ENCODE peak calls at places on chromosomes 4 and X, in nine cellular contexts. One of them, this sample, is unnamed.

GRCh38 chrX:26442340-26442739 is 226.4 kb downstream of the MAGEB5 start:
- DNase-seq in choroid plexus epithelial cell: peak
- DNase-seq in foreskin keratinocyte: peak
- DNase-seq in CD4-positive, alpha-beta T cell: no peak
- DNase-seq in HFF-Myc: no peak
- DNase-seq in uterus: no peak
- DNase-seq in H9: no peak
- DNase-seq in heart left ventricle: no peak
- DNase-seq in hepatocyte: peak
- DNase-seq in this sample: no peak

GRCh38 chrX:72609313-72609712 is 36.7 kb upstream of the HDAC8 start:
- DNase-seq in choroid plexus epithelial cell: peak
- DNase-seq in foreskin keratinocyte: peak
- DNase-seq in CD4-positive, alpha-beta T cell: no peak
- DNase-seq in HFF-Myc: no peak
- DNase-seq in uterus: no peak
- DNase-seq in H9: no peak
- DNase-seq in heart left ventricle: no peak
- DNase-seq in hepatocyte: peak
- DNase-seq in this sample: no peak

GRCh38 chr4:78764498-78764961 is 11.6 kb upstream of the BMP2K start:
- DNase-seq in choroid plexus epithelial cell: peak
- DNase-seq in foreskin keratinocyte: peak
- DNase-seq in CD4-positive, alpha-beta T cell: no peak
- DNase-seq in HFF-Myc: no peak
- DNase-seq in uterus: no peak
- DNase-seq in H9: no peak
- DNase-seq in heart left ventricle: no peak
- DNase-seq in hepatocyte: no peak
- DNase-seq in this sample: no peak

GRCh38 chr4:102761478-102761790 is 666 bp upstream of the MANBA start:
- DNase-seq in choroid plexus epithelial cell: peak
- DNase-seq in foreskin keratinocyte: no peak
- DNase-seq in CD4-positive, alpha-beta T cell: no peak
- DNase-seq in HFF-Myc: no peak
- DNase-seq in uterus: no peak
- DNase-seq in H9: no peak
- DNase-seq in heart left ventricle: no peak
- DNase-seq in hepatocyte: peak
- DNase-seq in this sample: peak

GRCh38 chr4:100208964-100209363 is 18.7 kb upstream of the DDIT4L start:
- DNase-seq in choroid plexus epithelial cell: no peak
- DNase-seq in foreskin keratinocyte: no peak
- DNase-seq in CD4-positive, alpha-beta T cell: no peak
- DNase-seq in HFF-Myc: no peak
- DNase-seq in uterus: no peak
- DNase-seq in H9: no peak
- DNase-seq in heart left ventricle: no peak
- DNase-seq in hepatocyte: peak
- DNase-seq in this sample: no peak

GRCh38 chr4:102438396-102438795 is 62.8 kb upstream of the NFKB1 start:
- DNase-seq in choroid plexus epithelial cell: peak
- DNase-seq in foreskin keratinocyte: peak
- DNase-seq in CD4-positive, alpha-beta T cell: no peak
- DNase-seq in HFF-Myc: no peak
- DNase-seq in uterus: no peak
- DNase-seq in H9: no peak
- DNase-seq in heart left ventricle: no peak
- DNase-seq in hepatocyte: no peak
- DNase-seq in this sample: no peak

GRCh38 chr4:144754562-144755410 is 108.8 kb downstream of the HHIP start:
- DNase-seq in choroid plexus epithelial cell: peak
- DNase-seq in foreskin keratinocyte: peak
- DNase-seq in CD4-positive, alpha-beta T cell: no peak
- DNase-seq in HFF-Myc: no peak
- DNase-seq in uterus: no peak
- DNase-seq in H9: peak
- DNase-seq in heart left ventricle: no peak
- DNase-seq in hepatocyte: no peak
- DNase-seq in this sample: no peak

GRCh38 chrX:131830400-131831184 is 192.5 kb upstream of the STK26 start:
- DNase-seq in choroid plexus epithelial cell: peak
- DNase-seq in foreskin keratinocyte: peak
- DNase-seq in CD4-positive, alpha-beta T cell: peak
- DNase-seq in HFF-Myc: no peak
- DNase-seq in uterus: peak
- DNase-seq in H9: peak
- DNase-seq in heart left ventricle: peak
- DNase-seq in hepatocyte: peak
- DNase-seq in this sample: peak

GRCh38 chr4:185235480-185236154 is 26.2 kb downstream of the SNX25 start:
- DNase-seq in choroid plexus epithelial cell: peak
- DNase-seq in foreskin keratinocyte: peak
- DNase-seq in CD4-positive, alpha-beta T cell: no peak
- DNase-seq in HFF-Myc: no peak
- DNase-seq in uterus: no peak
- DNase-seq in H9: no peak
- DNase-seq in heart left ventricle: no peak
- DNase-seq in hepatocyte: peak
- DNase-seq in this sample: peak

GRCh38 chr4:121185960-121186359 is 21.8 kb upstream of the TNIP3 start:
- DNase-seq in choroid plexus epithelial cell: no peak
- DNase-seq in foreskin keratinocyte: no peak
- DNase-seq in CD4-positive, alpha-beta T cell: no peak
- DNase-seq in HFF-Myc: no peak
- DNase-seq in uterus: no peak
- DNase-seq in H9: no peak
- DNase-seq in heart left ventricle: no peak
- DNase-seq in hepatocyte: no peak
- DNase-seq in this sample: no peak

GRCh38 chrX:95484781-95485180 is 1199.9 kb upstream of the DIAPH2 start:
- DNase-seq in choroid plexus epithelial cell: no peak
- DNase-seq in foreskin keratinocyte: no peak
- DNase-seq in CD4-positive, alpha-beta T cell: no peak
- DNase-seq in HFF-Myc: no peak
- DNase-seq in uterus: no peak
- DNase-seq in H9: no peak
- DNase-seq in heart left ventricle: no peak
- DNase-seq in hepatocyte: no peak
- DNase-seq in this sample: no peak

GRCh38 chr4:5930456-5930855 is 37.6 kb upstream of the CRMP1 start:
- DNase-seq in choroid plexus epithelial cell: no peak
- DNase-seq in foreskin keratinocyte: no peak
- DNase-seq in CD4-positive, alpha-beta T cell: no peak
- DNase-seq in HFF-Myc: no peak
- DNase-seq in uterus: no peak
- DNase-seq in H9: no peak
- DNase-seq in heart left ventricle: no peak
- DNase-seq in hepatocyte: no peak
- DNase-seq in this sample: no peak

GRCh38 chr4:71583971-71584370 is 199.9 kb downstream of the GC start:
- DNase-seq in choroid plexus epithelial cell: no peak
- DNase-seq in foreskin keratinocyte: no peak
- DNase-seq in CD4-positive, alpha-beta T cell: no peak
- DNase-seq in HFF-Myc: no peak
- DNase-seq in uterus: no peak
- DNase-seq in H9: no peak
- DNase-seq in heart left ventricle: no peak
- DNase-seq in hepatocyte: no peak
- DNase-seq in this sample: no peak

GRCh38 chr4:88690355-88690754 is 7.3 kb downstream of the NAP1L5 start:
- DNase-seq in choroid plexus epithelial cell: peak
- DNase-seq in foreskin keratinocyte: peak
- DNase-seq in CD4-positive, alpha-beta T cell: no peak
- DNase-seq in HFF-Myc: no peak
- DNase-seq in uterus: no peak
- DNase-seq in H9: no peak
- DNase-seq in heart left ventricle: no peak
- DNase-seq in hepatocyte: no peak
- DNase-seq in this sample: no peak

GRCh38 chr4:103994059-103994458 is 274.3 kb upstream of the TACR3 start:
- DNase-seq in choroid plexus epithelial cell: peak
- DNase-seq in foreskin keratinocyte: peak
- DNase-seq in CD4-positive, alpha-beta T cell: no peak
- DNase-seq in HFF-Myc: no peak
- DNase-seq in uterus: no peak
- DNase-seq in H9: no peak
- DNase-seq in heart left ventricle: no peak
- DNase-seq in hepatocyte: no peak
- DNase-seq in this sample: no peak

GRCh38 chr4:100042711-100043110 is 92.6 kb upstream of the H2AZ1 start:
- DNase-seq in choroid plexus epithelial cell: peak
- DNase-seq in foreskin keratinocyte: no peak
- DNase-seq in CD4-positive, alpha-beta T cell: no peak
- DNase-seq in HFF-Myc: no peak
- DNase-seq in uterus: no peak
- DNase-seq in H9: no peak
- DNase-seq in heart left ventricle: no peak
- DNase-seq in hepatocyte: no peak
- DNase-seq in this sample: no peak

GRCh38 chrX:2267890-2268289 is 232.9 kb downstream of the DHRSX start:
- DNase-seq in choroid plexus epithelial cell: no peak
- DNase-seq in foreskin keratinocyte: no peak
- DNase-seq in CD4-positive, alpha-beta T cell: no peak
- DNase-seq in HFF-Myc: no peak
- DNase-seq in uterus: no peak
- DNase-seq in H9: no peak
- DNase-seq in heart left ventricle: no peak
- DNase-seq in hepatocyte: no peak
- DNase-seq in this sample: no peak

GRCh38 chr4:55253911-55254593 is 92.0 kb upstream of the SRD5A3 start:
- DNase-seq in choroid plexus epithelial cell: no peak
- DNase-seq in foreskin keratinocyte: no peak
- DNase-seq in CD4-positive, alpha-beta T cell: no peak
- DNase-seq in HFF-Myc: no peak
- DNase-seq in uterus: no peak
- DNase-seq in H9: no peak
- DNase-seq in heart left ventricle: no peak
- DNase-seq in hepatocyte: no peak
- DNase-seq in this sample: no peak

DNA sequence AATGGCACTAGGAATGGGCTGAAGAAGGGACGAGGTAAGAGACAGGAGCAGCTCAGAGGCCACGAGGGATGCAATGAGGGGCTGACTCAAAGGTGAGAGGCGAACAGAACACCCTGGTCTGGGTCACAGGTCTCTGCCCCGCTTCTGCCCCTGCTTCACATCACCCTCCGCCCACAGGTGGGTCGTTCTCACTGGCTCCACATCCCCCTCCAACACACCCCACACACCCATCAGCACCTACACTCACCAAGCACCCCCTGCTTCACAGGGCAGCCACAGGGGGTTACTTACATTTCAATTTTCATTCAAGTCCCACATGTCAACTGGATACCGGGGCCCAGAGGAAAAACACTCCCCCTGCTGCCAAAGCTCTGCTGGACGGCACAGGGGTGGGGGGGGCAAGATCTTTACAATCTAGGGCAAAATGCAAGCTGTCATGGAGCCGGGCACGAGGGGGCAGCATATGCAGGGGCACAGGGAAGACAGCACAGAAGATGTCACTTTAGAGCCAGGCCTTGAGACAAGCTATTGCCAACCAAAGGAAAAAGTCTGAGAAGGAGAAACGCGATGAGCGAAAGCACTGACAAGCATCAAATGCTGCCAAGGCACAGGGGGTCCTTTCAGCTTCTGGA is 94.1 kb downstream of the AFAP1 start:
- DNase-seq in choroid plexus epithelial cell: no peak
- DNase-seq in foreskin keratinocyte: no peak
- DNase-seq in CD4-positive, alpha-beta T cell: no peak
- DNase-seq in HFF-Myc: no peak
- DNase-seq in uterus: no peak
- DNase-seq in H9: no peak
- DNase-seq in heart left ventricle: no peak
- DNase-seq in hepatocyte: no peak
- DNase-seq in this sample: no peak
- TF ChIP-seq CTCF in choroid plexus epithelial cell: peak
- TF ChIP-seq CTCF in foreskin keratinocyte: no peak
- TF ChIP-seq CTCF in CD4-positive, alpha-beta T cell: no peak
- TF ChIP-seq CTCF in HFF-Myc: peak
- TF ChIP-seq CTCF in uterus: no peak
- TF ChIP-seq CTCF in H9: peak
- TF ChIP-seq CTCF in heart left ventricle: no peak
- TF ChIP-seq CTCF in hepatocyte: no peak
- TF ChIP-seq CTCF in this sample: no peak

GRCh38 chr4:157221895-157222763 is 1.6 kb downstream of the GRIA2 start:
- DNase-seq in choroid plexus epithelial cell: no peak
- DNase-seq in foreskin keratinocyte: peak
- DNase-seq in CD4-positive, alpha-beta T cell: no peak
- DNase-seq in HFF-Myc: no peak
- DNase-seq in uterus: peak
- DNase-seq in H9: peak
- DNase-seq in heart left ventricle: no peak
- DNase-seq in hepatocyte: peak
- DNase-seq in this sample: no peak
- TF ChIP-seq CTCF in choroid plexus epithelial cell: peak
- TF ChIP-seq CTCF in foreskin keratinocyte: no peak
- TF ChIP-seq CTCF in CD4-positive, alpha-beta T cell: no peak
- TF ChIP-seq CTCF in HFF-Myc: no peak
- TF ChIP-seq CTCF in uterus: peak
- TF ChIP-seq CTCF in H9: peak
- TF ChIP-seq CTCF in heart left ventricle: no peak
- TF ChIP-seq CTCF in hepatocyte: peak
- TF ChIP-seq CTCF in this sample: no peak

GRCh38 chr4:43048570-43048969 is 156.1 kb downstream of the GRXCR1 start:
- DNase-seq in choroid plexus epithelial cell: no peak
- DNase-seq in foreskin keratinocyte: no peak
- DNase-seq in CD4-positive, alpha-beta T cell: no peak
- DNase-seq in HFF-Myc: no peak
- DNase-seq in uterus: no peak
- DNase-seq in H9: no peak
- DNase-seq in heart left ventricle: no peak
- DNase-seq in hepatocyte: no peak
- DNase-seq in this sample: no peak
- TF ChIP-seq CTCF in choroid plexus epithelial cell: no peak
- TF ChIP-seq CTCF in foreskin keratinocyte: no peak
- TF ChIP-seq CTCF in CD4-positive, alpha-beta T cell: no peak
- TF ChIP-seq CTCF in HFF-Myc: no peak
- TF ChIP-seq CTCF in uterus: no peak
- TF ChIP-seq CTCF in H9: peak
- TF ChIP-seq CTCF in heart left ventricle: no peak
- TF ChIP-seq CTCF in hepatocyte: no peak
- TF ChIP-seq CTCF in this sample: no peak

DNA sequence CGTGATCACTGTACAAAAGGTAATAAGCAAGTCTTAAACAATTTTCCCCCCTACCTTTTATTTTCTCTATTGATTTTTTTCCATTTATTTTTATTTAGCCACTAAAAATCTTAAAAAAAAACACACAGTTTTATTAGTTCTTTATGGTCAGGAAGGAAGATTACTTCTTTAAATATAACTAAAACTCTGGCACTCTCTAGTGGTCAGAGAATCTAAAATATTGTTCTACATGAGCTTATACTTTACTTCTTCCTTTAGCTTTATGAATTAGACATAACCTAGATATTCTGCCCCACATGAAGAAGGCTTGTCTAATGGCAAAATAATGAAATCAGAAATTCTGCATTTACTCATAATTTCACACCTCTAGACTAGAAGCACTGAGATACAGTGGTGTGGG is 135.2 kb downstream of the PDE5A start:
- DNase-seq in choroid plexus epithelial cell: peak
- DNase-seq in foreskin keratinocyte: no peak
- DNase-seq in CD4-positive, alpha-beta T cell: no peak
- DNase-seq in HFF-Myc: no peak
- DNase-seq in uterus: no peak
- DNase-seq in H9: no peak
- DNase-seq in heart left ventricle: no peak
- DNase-seq in hepatocyte: no peak
- DNase-seq in this sample: no peak
- TF ChIP-seq CTCF in choroid plexus epithelial cell: peak
- TF ChIP-seq CTCF in foreskin keratinocyte: peak
- TF ChIP-seq CTCF in CD4-positive, alpha-beta T cell: no peak
- TF ChIP-seq CTCF in HFF-Myc: no peak
- TF ChIP-seq CTCF in uterus: no peak
- TF ChIP-seq CTCF in H9: no peak
- TF ChIP-seq CTCF in heart left ventricle: peak
- TF ChIP-seq CTCF in hepatocyte: peak
- TF ChIP-seq CTCF in this sample: no peak